ENCODE peak calls at places on chromosomes 5 and 9, in ten cellular contexts. S is omental fat pad; E is keratinocyte; C is MCF 10A; Q is LNCaP clone FGC; U is IMR-90; X is sigmoid colon; V is BJ; M is fibroblast of pulmonary artery; L is CD8-positive, alpha-beta T cell. D is an unnamed sample.

GRCh38 chr9:133779516-133780403 is 41.6 kb upstream of the SARDH start:
- DNase-seq in S (no peak), V (no peak), C (no peak), U (no peak), X (no peak), L (no peak), M (no peak), E (no peak), Q (no peak), D (no peak)

GRCh38 chr9:129361196-129361595 is 183.1 kb upstream of the IER5L start:
- DNase-seq in L (no peak), U (no peak), V (no peak), Q (no peak), E (no peak), C (no peak), M (no peak), X (no peak), S (no peak), D (no peak)

GRCh38 chr9:133371261-133371711 is 4.6 kb downstream of the SURF4 start:
- DNase-seq in M (no peak), V (no peak), S (no peak), C (no peak), E (no peak), Q (no peak), X (no peak), U (no peak), L (peak), D (peak)

GRCh38 chr5:132229236-132229635 is 1.6 kb upstream of the P4HA2 start:
- DNase-seq in E (no peak), M (no peak), C (no peak), X (peak), U (no peak), V (no peak), L (no peak), Q (no peak), S (no peak), D (no peak)

GRCh38 chr5:56409331-56410190 is 176.4 kb upstream of the ANKRD55 start:
- DNase-seq in M (peak), Q (no peak), L (no peak), X (no peak), V (no peak), C (peak), E (no peak), S (no peak), U (peak), D (no peak)

GRCh38 chr5:89372176-89372575 is 489.2 kb upstream of the MEF2C start:
- DNase-seq in V (no peak), S (no peak), Q (no peak), L (no peak), C (no peak), M (no peak), E (no peak), X (no peak), U (no peak), D (no peak)

GRCh38 chr5:13611604-13612003 is 332.9 kb downstream of the DNAH5 start:
- DNase-seq in E (peak), L (no peak), V (no peak), Q (no peak), U (no peak), M (no peak), X (no peak), S (no peak), C (no peak), D (no peak)

GRCh38 chr9:92977279-92977678 is 30.0 kb downstream of the FGD3 start:
- DNase-seq in S (no peak), M (no peak), L (no peak), Q (no peak), V (no peak), U (no peak), E (no peak), X (no peak), C (no peak), D (no peak)

GRCh38 chr9:101463397-101463796 is 27.8 kb upstream of the ALDOB start:
- DNase-seq in L (no peak), S (no peak), E (no peak), U (peak), X (no peak), C (no peak), V (no peak), Q (no peak), M (peak), D (no peak)

GRCh38 chr5:118862596-118862995 is 125.8 kb downstream of the DTWD2 start:
- DNase-seq in Q (no peak), V (peak), L (no peak), S (no peak), E (peak), U (peak), C (no peak), M (no peak), X (no peak), D (no peak)

GRCh38 chr9:107737987-107738743 is 248.6 kb upstream of the KLF4 start:
- DNase-seq in L (no peak), S (no peak), C (peak), Q (peak), E (peak), M (peak), U (peak), X (peak), V (no peak), D (no peak)

GRCh38 chr9:134136117-134136996 is 475 bp downstream of the WDR5 start:
- DNase-seq in M (peak), S (no peak), L (no peak), E (no peak), X (no peak), V (no peak), U (peak), Q (no peak), C (no peak), D (peak)

GRCh38 chr9:92988215-92988731 is 41.0 kb downstream of the FGD3 start:
- DNase-seq in L (no peak), U (no peak), M (no peak), V (no peak), E (peak), S (no peak), Q (no peak), C (peak), X (no peak), D (no peak)

GRCh38 chr9:99299214-99300102 is 77.4 kb downstream of the SEC61B start:
- DNase-seq in M (peak), L (no peak), Q (no peak), V (peak), C (peak), X (no peak), U (peak), E (no peak), S (no peak), D (no peak)

GRCh38 chr9:104971521-104971920 is 43.6 kb upstream of the ABCA1 start:
- DNase-seq in V (no peak), X (no peak), C (no peak), E (no peak), S (no peak), Q (no peak), L (no peak), M (no peak), U (no peak), D (no peak)

GRCh38 chr9:104843644-104844226 is 79.8 kb downstream of the NIPSNAP3B start:
- DNase-seq in Q (no peak), U (no peak), C (no peak), E (no peak), M (no peak), L (no peak), X (no peak), S (no peak), V (no peak), D (no peak)

GRCh38 chr5:67165524-67166459 is 30.8 kb downstream of the CD180 start:
- DNase-seq in L (peak), U (peak), Q (no peak), E (no peak), C (peak), M (peak), X (peak), S (peak), V (no peak), D (peak)

GRCh38 chr5:38473008-38473407 is 83.4 kb downstream of the LIFR start:
- DNase-seq in X (no peak), U (no peak), S (no peak), V (no peak), L (no peak), E (no peak), Q (no peak), C (no peak), M (no peak), D (no peak)

GRCh38 chr5:157080291-157080690 is 21.4 kb upstream of the HAVCR1 start:
- DNase-seq in C (no peak), Q (no peak), V (no peak), L (no peak), X (no peak), S (no peak), E (no peak), U (no peak), M (no peak), D (no peak)

GRCh38 chr5:2471152-2471879 is 280.2 kb downstream of the IRX2 start:
- DNase-seq in Q (no peak), X (no peak), V (no peak), C (no peak), U (no peak), L (no peak), S (no peak), E (no peak), M (no peak), D (no peak)

GRCh38 chr5:68464424-68464823 is 248.9 kb downstream of the PIK3R1 start:
- DNase-seq in S (no peak), C (peak), X (no peak), L (peak), U (peak), M (peak), V (no peak), Q (no peak), E (no peak), D (no peak)

GRCh38 chr9:103003689-103004088 is 8.6 kb downstream of the CYLC2 start:
- DNase-seq in M (no peak), Q (no peak), L (no peak), U (no peak), V (no peak), E (no peak), C (no peak), S (no peak), X (no peak), D (no peak)

GRCh38 chr5:64165160-64165499 is 513 bp upstream of the RNF180 start:
- DNase-seq in M (no peak), E (no peak), V (no peak), Q (no peak), X (no peak), L (no peak), U (no peak), S (no peak), C (no peak), D (no peak)

GRCh38 chr5:13218518-13218917 is 726.0 kb downstream of the DNAH5 start:
- DNase-seq in C (peak), Q (no peak), L (no peak), X (no peak), U (no peak), V (no peak), M (no peak), S (no peak), E (no peak), D (no peak)

GRCh38 chr5:177447611-177448243 is 1.1 kb downstream of the PRR7 start:
- DNase-seq in X (peak), S (no peak), M (peak), U (peak), Q (no peak), C (peak), L (no peak), V (no peak), E (no peak), D (no peak)

GRCh38 chr9:114449236-114449635 is 56.0 kb downstream of the WHRN start:
- DNase-seq in U (no peak), M (no peak), C (no peak), Q (no peak), E (no peak), S (no peak), X (no peak), V (no peak), L (no peak), D (no peak)

GRCh38 chr9:93111371-93112115 is 15.5 kb downstream of the CARD19 start:
- DNase-seq in E (no peak), X (peak), M (no peak), V (no peak), U (peak), L (peak), Q (no peak), C (peak), S (peak), D (no peak)

GRCh38 chr5:148381906-148382305 is 1.9 kb upstream of the FBXO38 start:
- DNase-seq in C (peak), X (no peak), Q (no peak), V (no peak), E (no peak), M (no peak), L (no peak), U (no peak), S (no peak), D (no peak)

GRCh38 chr5:148385094-148385493 is 1.3 kb downstream of the FBXO38 start:
- DNase-seq in U (no peak), S (no peak), M (no peak), L (no peak), E (no peak), Q (peak), V (no peak), C (no peak), X (no peak), D (no peak)

GRCh38 chr5:148382961-148383360 is 797 bp upstream of the FBXO38 start:
- DNase-seq in U (no peak), V (no peak), Q (no peak), S (no peak), X (no peak), E (no peak), M (no peak), L (no peak), C (peak), D (no peak)

GRCh38 chr5:148384389-148384756 is 615 bp downstream of the FBXO38 start:
- DNase-seq in E (no peak), S (no peak), C (peak), Q (no peak), V (no peak), X (no peak), U (no peak), M (no peak), L (no peak), D (no peak)

GRCh38 chr5:148383564-148384388 is at the start of gene FBXO38:
- DNase-seq in U (peak), X (peak), M (peak), V (peak), Q (peak), C (peak), L (peak), S (peak), E (peak), D (peak)
- TF ChIP-seq CTCF in U (no peak), X (no peak), M (no peak), V (no peak), Q (no peak), C (no peak), L (no peak), S (no peak), E (peak), D (no peak)

GRCh38 chr9:72807765-72808445 is 144.9 kb downstream of the ALDH1A1 start:
- DNase-seq in S (no peak), Q (no peak), L (no peak), V (no peak), M (peak), E (no peak), C (peak), U (no peak), X (no peak), D (no peak)
- TF ChIP-seq CTCF in S (no peak), Q (peak), L (no peak), V (peak), M (peak), E (peak), C (no peak), U (peak), X (no peak), D (no peak)

GRCh38 chr9:88672874-88673695 is 138.1 kb downstream of the NXNL2 start:
- DNase-seq in U (no peak), C (no peak), Q (no peak), V (no peak), X (no peak), L (no peak), S (no peak), E (no peak), M (no peak), D (no peak)
- TF ChIP-seq CTCF in U (no peak), C (no peak), Q (no peak), V (no peak), X (no peak), L (no peak), S (no peak), E (no peak), M (no peak), D (no peak)

GRCh38 chr5:42912184-42912766 is 100.6 kb upstream of the SELENOP start:
- DNase-seq in L (peak), C (peak), S (no peak), X (no peak), M (peak), U (peak), E (no peak), V (no peak), Q (no peak), D (no peak)
- TF ChIP-seq CTCF in L (peak), C (peak), S (no peak), X (no peak), M (peak), U (peak), E (peak), V (peak), Q (peak), D (peak)

DNA sequence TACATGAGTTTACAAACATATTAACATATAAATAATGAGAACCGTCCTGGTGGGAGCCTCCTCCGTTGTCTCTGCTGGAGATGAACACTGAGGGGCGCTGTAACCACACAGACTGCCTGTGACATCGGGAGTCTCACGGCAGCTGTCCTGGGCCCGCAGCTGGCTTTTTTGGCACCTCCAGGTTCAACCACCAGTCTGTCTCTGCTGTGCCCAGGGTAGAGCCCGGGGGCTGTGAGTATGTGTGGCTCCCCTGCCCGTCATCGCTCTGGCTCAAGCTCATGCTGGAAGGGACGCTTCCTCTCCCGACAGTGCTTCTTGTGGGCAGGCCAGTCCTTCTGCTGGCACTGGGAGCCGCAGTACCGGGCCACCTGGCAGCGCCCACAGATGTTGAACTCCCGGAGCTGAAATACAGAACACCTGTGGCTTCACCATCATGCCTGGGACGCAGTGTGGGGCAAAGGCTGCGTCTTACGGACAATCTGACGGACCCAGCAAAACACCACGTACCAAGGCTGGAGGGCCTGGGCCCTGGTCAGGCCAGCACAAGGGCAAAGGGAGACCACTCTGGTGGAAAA is 3.6 kb upstream of the DPH7 start:
- DNase-seq in Q (no peak), C (no peak), M (peak), S (no peak), E (no peak), L (peak), U (no peak), X (no peak), V (no peak), D (no peak)
- TF ChIP-seq CTCF in Q (peak), C (peak), M (peak), S (no peak), E (peak), L (no peak), U (peak), X (no peak), V (peak), D (no peak)

DNA sequence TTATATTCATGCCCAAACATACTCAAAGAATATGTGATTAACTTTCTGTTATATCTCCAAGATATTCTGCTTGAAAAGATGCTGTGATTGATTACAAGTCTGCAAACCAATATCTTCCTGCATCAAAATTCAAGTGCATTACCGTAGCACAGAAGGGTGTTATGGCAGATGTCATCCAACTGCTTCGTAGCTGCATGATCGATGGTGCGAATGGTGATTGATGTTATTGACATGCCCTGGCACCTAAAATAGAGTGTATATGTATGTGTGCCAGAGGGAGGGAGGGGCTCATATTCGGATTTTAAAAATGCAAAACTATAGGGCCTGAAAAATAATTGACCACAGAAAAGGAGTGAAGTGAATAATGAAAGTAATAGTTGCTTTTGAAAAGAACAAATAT is 882.1 kb upstream of the NUDT12 start:
- DNase-seq in X (no peak), U (no peak), C (no peak), M (no peak), E (no peak), S (no peak), Q (no peak), L (no peak), V (no peak), D (no peak)
- TF ChIP-seq CTCF in X (no peak), U (no peak), C (no peak), M (no peak), E (no peak), S (no peak), Q (no peak), L (no peak), V (no peak), D (no peak)

GRCh38 chr5:74850016-74850415 is 16.2 kb downstream of the FAM169A start:
- DNase-seq in S (no peak), M (no peak), U (no peak), Q (no peak), X (no peak), L (no peak), E (no peak), C (no peak), V (no peak), D (no peak)
- TF ChIP-seq CTCF in S (no peak), M (no peak), U (no peak), Q (no peak), X (no peak), L (no peak), E (no peak), C (no peak), V (no peak), D (no peak)